ENCODE peak calls at places on chromosomes 6 and 20, in ten cellular contexts. A is HFF-Myc, Q is type B pancreatic cell, X is fibroblast of lung, T is heart left ventricle, P is cardiac fibroblast, E is brain microvascular endothelial cell, R is sigmoid colon, K is RWPE1, L is Calu3. C is an unnamed sample.

GRCh38 chr6:20266851-20267608 is 54.8 kb upstream of the MBOAT1 start:
- DNase-seq in A (no peak), Q (no peak), X (no peak), T (no peak), P (no peak), E (no peak), R (no peak), K (peak; percentile 95), L (peak; percentile 80), C (no peak)

GRCh38 chr20:45817652-45818194 is 5.3 kb downstream of the UBE2C start:
- DNase-seq in A (peak; percentile 67), Q (no peak), X (peak; percentile 85), T (no peak), P (peak; percentile 75), E (peak; percentile 71), R (no peak), K (peak; percentile 57), L (peak; percentile 55), C (no peak)

GRCh38 chr6:42104095-42104806 is 38.2 kb downstream of the C6orf132 start:
- DNase-seq in A (no peak), Q (no peak), X (peak; percentile 92), T (peak; percentile 84), P (peak; percentile 82), E (peak; percentile 32), R (peak; percentile 91), K (no peak), L (no peak), C (peak; percentile 59)

GRCh38 chr6:32483968-32484613 is 44.4 kb downstream of the HLA-DRA start:
- DNase-seq in A (no peak), Q (no peak), X (no peak), T (peak; percentile 43), P (no peak), E (no peak), R (no peak), K (no peak), L (no peak), C (no peak)

GRCh38 chr6:106099235-106099537 is 13.1 kb downstream of the PRDM1 start:
- DNase-seq in A (no peak), Q (no peak), X (peak; percentile 57), T (no peak), P (peak; percentile 41), E (no peak), R (no peak), K (no peak), L (no peak), C (no peak)

GRCh38 chr6:112038268-112038667 is 15.6 kb upstream of the CCN6 start:
- DNase-seq in A (no peak), Q (no peak), X (no peak), T (no peak), P (peak; percentile 34), E (no peak), R (peak; percentile 77), K (no peak), L (no peak), C (no peak)

GRCh38 chr6:107564223-107564855 is 74.4 kb downstream of the SOBP start:
- DNase-seq in A (no peak), Q (no peak), X (no peak), T (no peak), P (no peak), E (no peak), R (no peak), K (no peak), L (no peak), C (no peak)

GRCh38 chr6:31737315-31738047 is 1.2 kb upstream of the CLIC1 start:
- DNase-seq in A (no peak), Q (no peak), X (peak; percentile 65), T (no peak), P (peak; percentile 57), E (no peak), R (no peak), K (no peak), L (peak; percentile 54), C (no peak)

GRCh38 chr20:38173237-38174156 is 8.4 kb upstream of the TGM2 start:
- DNase-seq in A (peak; percentile 73), Q (no peak), X (peak; percentile 87), T (no peak), P (peak; percentile 84), E (peak; percentile 94), R (peak; percentile 67), K (peak; percentile 98), L (peak; percentile 93), C (peak; percentile 18)

GRCh38 chr6:36381502-36382389 is 5.7 kb downstream of the ETV7 start:
- DNase-seq in A (no peak), Q (no peak), X (no peak), T (no peak), P (no peak), E (no peak), R (no peak), K (no peak), L (no peak), C (no peak)

GRCh38 chr6:69584913-69585729 is 211.7 kb downstream of the LMBRD1 start:
- DNase-seq in A (no peak), Q (no peak), X (no peak), T (no peak), P (peak; percentile 5), E (peak; percentile 27), R (no peak), K (no peak), L (no peak), C (no peak)

GRCh38 chr6:53524455-53524815 is 20.5 kb downstream of the GCLC start:
- DNase-seq in A (peak; percentile 33), Q (no peak), X (peak; percentile 51), T (no peak), P (peak; percentile 44), E (peak; percentile 39), R (no peak), K (peak; percentile 42), L (no peak), C (no peak)

GRCh38 chr20:4161447-4162251 is 146.3 kb upstream of the RNF24 start:
- DNase-seq in A (no peak), Q (no peak), X (no peak), T (no peak), P (no peak), E (no peak), R (no peak), K (peak; percentile 36), L (peak; percentile 70), C (no peak)

GRCh38 chr6:157898169-157898568 is 75.1 kb downstream of the SNX9 start:
- DNase-seq in A (no peak), Q (no peak), X (no peak), T (no peak), P (no peak), E (no peak), R (no peak), K (no peak), L (no peak), C (no peak)
- TF ChIP-seq CTCF in A (no peak), Q (no peak), X (peak; percentile 12), T (peak; percentile 15), P (peak; percentile 15), E (peak; percentile 46), R (no peak), K (no peak), L (no peak), C (peak; percentile 25)

GRCh38 chr6:43757966-43758616 is 11.9 kb upstream of the VEGFA start:
- DNase-seq in A (no peak), Q (no peak), X (no peak), T (no peak), P (no peak), E (no peak), R (peak; percentile 33), K (no peak), L (no peak), C (no peak)
- TF ChIP-seq CTCF in A (no peak), Q (no peak), X (no peak), T (no peak), P (no peak), E (no peak), R (no peak), K (no peak), L (no peak), C (no peak)

DNA sequence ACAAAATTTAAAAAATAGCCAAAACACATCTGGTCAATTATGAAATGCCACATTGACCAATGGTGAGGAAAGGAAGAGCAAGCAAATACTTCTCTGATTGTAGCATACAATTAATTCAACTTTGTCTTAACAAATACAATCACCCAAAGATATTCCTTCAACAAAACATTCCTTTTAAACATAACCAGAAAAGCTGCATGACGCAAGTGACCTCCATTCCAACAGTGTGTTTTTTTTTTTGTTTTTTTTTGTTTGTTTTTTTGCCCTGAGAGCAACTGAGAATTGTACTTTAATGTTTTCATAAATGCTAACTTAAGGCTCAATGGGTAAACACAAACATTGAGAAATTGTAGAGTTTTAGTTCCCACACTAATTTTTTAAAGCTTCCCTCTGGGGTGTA is 184.4 kb downstream of the PTPRK start:
- DNase-seq in A (no peak), Q (no peak), X (no peak), T (no peak), P (no peak), E (no peak), R (no peak), K (no peak), L (no peak), C (no peak)
- TF ChIP-seq CTCF in A (no peak), Q (no peak), X (no peak), T (no peak), P (no peak), E (no peak), R (no peak), K (no peak), L (no peak), C (no peak)

GRCh38 chr6:14397518-14397901 is 279.9 kb downstream of the CD83 start:
- DNase-seq in A (no peak), Q (no peak), X (no peak), T (no peak), P (no peak), E (no peak), R (no peak), K (no peak), L (no peak), C (no peak)

GRCh38 chr6:14399635-14400034 is 282.1 kb downstream of the CD83 start:
- DNase-seq in A (no peak), Q (no peak), X (no peak), T (no peak), P (no peak), E (no peak), R (no peak), K (no peak), L (no peak), C (no peak)

GRCh38 chr6:14398953-14399352 is 281.4 kb downstream of the CD83 start:
- DNase-seq in A (no peak), Q (no peak), X (no peak), T (no peak), P (no peak), E (no peak), R (no peak), K (no peak), L (no peak), C (no peak)

GRCh38 chr6:14396392-14396791 is 278.8 kb downstream of the CD83 start:
- DNase-seq in A (no peak), Q (no peak), X (no peak), T (no peak), P (no peak), E (no peak), R (no peak), K (no peak), L (no peak), C (no peak)

DNA sequence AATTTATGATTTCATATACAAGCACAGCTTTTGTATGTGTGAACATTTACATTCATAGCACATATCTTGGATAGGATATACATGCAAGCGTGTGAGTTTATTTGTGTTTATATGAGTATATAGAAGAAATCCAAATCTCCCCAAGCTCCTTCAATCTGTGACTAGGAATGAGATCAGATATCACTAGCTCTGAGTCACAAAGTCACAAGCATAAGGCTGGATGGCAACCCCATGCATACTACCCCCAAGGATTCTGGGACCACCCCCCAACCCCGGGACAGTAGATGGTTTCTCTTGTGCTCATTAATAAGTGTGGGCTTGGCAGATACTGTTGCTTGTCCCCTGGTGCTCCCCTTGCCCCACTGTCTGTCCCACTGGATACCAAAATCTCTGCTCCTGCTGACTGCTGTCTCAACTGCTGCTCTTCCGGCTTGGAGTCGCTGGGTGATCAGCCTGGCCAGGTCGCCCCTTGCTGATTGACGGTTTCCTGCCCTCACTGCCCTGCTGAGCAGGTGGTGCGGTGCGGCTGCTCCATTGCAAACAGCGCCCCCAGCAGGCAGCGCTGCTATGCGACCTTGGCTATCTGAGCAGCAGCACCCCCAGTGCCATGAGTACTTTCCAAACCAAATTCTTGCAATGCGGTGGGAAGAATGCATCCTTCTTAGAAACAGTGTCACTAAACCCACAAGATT is 279.4 kb downstream of the CD83 start:
- DNase-seq in A (peak; percentile 10), Q (no peak), X (peak; percentile 54), T (no peak), P (peak; percentile 11), E (peak; percentile 13), R (no peak), K (peak; percentile 5), L (no peak), C (no peak)
- TF ChIP-seq CTCF in A (peak; percentile 28), Q (peak; percentile 53), X (peak; percentile 47), T (peak; percentile 17), P (peak; percentile 17), E (peak; percentile 68), R (no peak), K (no peak), L (no peak), C (peak; percentile 52)

C was measured in progenitor cell of endocrine pancreas.